ENCODE peak calls at places on chromosomes 12 and 14, in four cellular contexts. One of them, this sample, is unnamed.

GRCh38 chr14:103002578-103003350 is 54.6 kb downstream of the CDC42BPB start:
- DNase-seq in transverse colon: no peak
- DNase-seq in breast epithelium: no peak
- DNase-seq in heart left ventricle: no peak
- DNase-seq in this sample: no peak

GRCh38 chr14:100035700-100036099 is 29.5 kb upstream of the EVL start:
- DNase-seq in transverse colon: no peak
- DNase-seq in breast epithelium: no peak
- DNase-seq in heart left ventricle: no peak
- DNase-seq in this sample: no peak

GRCh38 chr14:94054936-94055335 is 26.1 kb downstream of the DDX24 start:
- DNase-seq in transverse colon: no peak
- DNase-seq in breast epithelium: no peak
- DNase-seq in heart left ventricle: no peak
- DNase-seq in this sample: no peak

GRCh38 chr14:95522556-95522955 is 6.1 kb upstream of the SYNE3 start:
- DNase-seq in transverse colon: no peak
- DNase-seq in breast epithelium: no peak
- DNase-seq in heart left ventricle: no peak
- DNase-seq in this sample: no peak

GRCh38 chr12:114163766-114164165 is 197.6 kb upstream of the RBM19 start:
- DNase-seq in transverse colon: no peak
- DNase-seq in breast epithelium: no peak
- DNase-seq in heart left ventricle: no peak
- DNase-seq in this sample: peak

GRCh38 chr14:104148433-104149277 is 10.3 kb downstream of the KIF26A start:
- DNase-seq in transverse colon: no peak
- DNase-seq in breast epithelium: no peak
- DNase-seq in heart left ventricle: no peak
- DNase-seq in this sample: no peak

GRCh38 chr12:63865448-63865847 is 20.9 kb downstream of the SRGAP1 start:
- DNase-seq in transverse colon: no peak
- DNase-seq in breast epithelium: no peak
- DNase-seq in heart left ventricle: no peak
- DNase-seq in this sample: no peak

GRCh38 chr14:31505411-31505810 is 17.6 kb upstream of the GPR33 start:
- DNase-seq in transverse colon: no peak
- DNase-seq in breast epithelium: no peak
- DNase-seq in heart left ventricle: no peak
- DNase-seq in this sample: no peak

GRCh38 chr14:86450075-86450474 is 920.1 kb downstream of the FLRT2 start:
- DNase-seq in transverse colon: no peak
- DNase-seq in breast epithelium: no peak
- DNase-seq in heart left ventricle: no peak
- DNase-seq in this sample: no peak

GRCh38 chr14:61501714-61502458 is 180.5 kb downstream of the PRKCH start:
- DNase-seq in transverse colon: no peak
- DNase-seq in breast epithelium: no peak
- DNase-seq in heart left ventricle: no peak
- DNase-seq in this sample: no peak
- TF ChIP-seq POLR2A in transverse colon: no peak
- TF ChIP-seq POLR2A in breast epithelium: no peak
- TF ChIP-seq POLR2A in heart left ventricle: no peak
- TF ChIP-seq POLR2A in this sample: no peak

DNA sequence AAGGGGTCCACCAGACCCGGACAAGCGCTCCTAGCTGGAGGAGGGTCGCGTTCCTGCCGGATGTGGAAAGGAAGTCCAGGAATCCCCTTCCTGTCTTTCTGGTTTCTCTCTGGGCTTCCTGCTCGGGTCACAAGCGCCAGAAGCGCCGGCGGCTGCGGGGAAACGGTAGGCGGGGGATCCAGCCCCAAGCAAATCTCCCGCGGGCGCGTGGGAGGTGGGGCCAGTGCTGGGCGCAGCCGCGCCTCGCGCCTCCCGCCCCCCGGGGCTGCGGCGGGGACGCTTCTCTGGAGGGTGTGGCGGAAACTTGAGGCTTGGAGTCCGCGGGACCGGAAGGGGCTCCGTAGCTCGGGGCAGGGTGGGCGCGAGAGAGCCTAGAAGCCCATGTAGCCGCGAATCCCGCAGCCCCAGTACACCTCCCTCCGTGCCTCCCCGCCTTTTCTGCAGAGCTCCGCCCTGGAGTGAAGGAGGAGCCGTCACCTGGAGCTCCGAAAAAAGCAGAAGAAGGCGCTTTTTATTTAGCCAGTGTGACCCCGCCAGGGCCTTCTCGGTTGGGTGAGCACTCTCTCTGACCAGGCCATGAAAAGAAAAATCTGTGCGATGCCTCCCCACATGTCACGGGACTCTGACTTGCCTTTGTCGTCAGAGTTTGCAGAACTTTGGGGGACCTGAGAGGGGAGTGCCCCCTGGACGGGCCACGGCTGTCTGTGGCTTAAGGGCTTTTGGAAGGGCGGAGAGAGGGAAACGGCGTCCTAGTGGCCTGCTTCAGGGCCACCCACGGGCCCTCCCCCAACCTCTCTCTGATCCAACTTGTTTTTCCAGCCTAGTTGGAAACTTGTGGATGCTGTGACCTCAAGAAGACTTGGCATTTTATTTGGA is 21.4 kb upstream of the CLEC2D start:
- DNase-seq in transverse colon: peak
- DNase-seq in breast epithelium: peak
- DNase-seq in heart left ventricle: peak
- DNase-seq in this sample: peak
- TF ChIP-seq POLR2A in transverse colon: peak
- TF ChIP-seq POLR2A in breast epithelium: no peak
- TF ChIP-seq POLR2A in heart left ventricle: peak
- TF ChIP-seq POLR2A in this sample: peak

DNA sequence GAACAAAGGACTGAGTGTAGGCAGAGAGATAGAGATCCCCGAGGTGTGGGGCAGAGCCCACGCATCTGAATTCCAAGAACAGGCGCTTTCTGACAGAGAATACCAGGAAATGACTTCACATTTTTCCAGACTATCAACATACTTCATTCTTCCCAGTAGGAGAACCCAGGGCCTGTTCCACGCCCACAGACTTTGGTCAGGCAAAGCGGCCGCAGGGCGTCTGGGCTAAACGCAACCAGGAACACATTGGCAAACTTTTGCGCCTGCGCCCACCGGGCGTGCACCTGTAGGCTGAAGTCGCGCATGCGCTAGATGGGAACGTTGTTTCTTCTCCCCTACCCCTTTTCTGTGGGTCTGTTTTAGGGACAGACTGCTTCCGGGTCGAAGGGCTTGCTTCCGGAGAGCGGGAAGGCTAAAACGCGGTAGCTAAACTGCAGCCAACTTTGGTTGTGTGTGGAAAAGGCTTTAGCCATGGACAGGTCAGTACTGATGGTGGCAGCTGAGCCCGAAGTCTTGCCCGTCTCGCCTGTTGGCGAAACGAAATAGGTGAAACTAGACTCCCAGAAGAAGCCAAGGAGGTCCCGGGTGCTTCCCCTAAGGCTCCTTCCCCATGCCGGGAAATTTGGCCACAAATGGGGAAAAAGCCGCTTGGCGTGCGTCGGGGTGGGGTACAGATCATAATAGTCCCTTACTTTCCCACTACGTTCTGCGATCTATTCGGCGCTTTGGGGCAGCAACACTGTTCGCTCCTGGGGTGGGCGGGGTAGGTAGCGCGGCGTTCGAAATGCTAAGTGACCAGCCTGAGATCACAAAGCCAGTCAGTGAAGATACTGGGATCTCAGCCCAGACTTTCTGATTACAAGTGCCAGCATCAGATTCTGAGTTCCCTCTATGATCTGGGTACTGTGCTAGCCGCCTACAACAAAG is at the start of gene NUP107:
- DNase-seq in transverse colon: peak
- DNase-seq in breast epithelium: peak
- DNase-seq in heart left ventricle: peak
- DNase-seq in this sample: peak
- TF ChIP-seq POLR2A in transverse colon: peak
- TF ChIP-seq POLR2A in breast epithelium: peak
- TF ChIP-seq POLR2A in heart left ventricle: peak
- TF ChIP-seq POLR2A in this sample: peak

DNA sequence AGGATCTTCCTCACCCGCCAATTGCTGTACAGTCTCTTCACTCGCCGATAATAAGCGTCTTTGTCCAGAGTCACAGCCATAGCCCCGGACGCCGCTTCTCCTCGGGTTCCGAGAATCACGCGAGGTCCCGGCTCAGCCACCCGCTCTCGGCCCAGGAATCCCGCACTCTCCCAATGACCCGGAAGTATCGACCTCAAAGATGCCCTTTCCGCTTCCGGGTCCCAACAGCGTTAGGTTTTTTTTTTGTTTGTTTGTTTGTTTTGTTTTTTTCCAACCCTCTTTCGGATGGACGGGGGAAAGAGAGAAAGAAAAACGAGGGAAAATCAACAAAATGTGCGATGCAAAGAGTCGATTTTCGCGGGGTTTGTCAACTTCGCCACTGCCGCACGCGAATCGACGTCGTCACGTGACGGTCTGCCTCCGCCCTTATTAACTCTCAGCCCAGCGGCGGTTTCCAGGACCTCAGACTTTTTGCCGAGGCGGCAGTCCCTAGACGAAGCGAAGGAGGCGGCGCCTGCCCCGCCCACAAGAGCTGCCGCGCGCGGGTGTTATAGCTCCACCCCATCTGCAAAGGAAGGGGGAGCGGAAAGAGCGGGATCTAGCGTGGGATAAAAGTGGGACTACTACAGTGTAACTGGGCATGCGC is at the start of gene SUPT16H:
- DNase-seq in transverse colon: peak
- DNase-seq in breast epithelium: peak
- DNase-seq in heart left ventricle: peak
- DNase-seq in this sample: peak
- TF ChIP-seq POLR2A in transverse colon: peak
- TF ChIP-seq POLR2A in breast epithelium: peak
- TF ChIP-seq POLR2A in heart left ventricle: no peak
- TF ChIP-seq POLR2A in this sample: peak

GRCh38 chr12:132079695-132080094 is 64.4 kb downstream of the DDX51 start:
- DNase-seq in transverse colon: no peak
- DNase-seq in breast epithelium: no peak
- DNase-seq in heart left ventricle: no peak
- DNase-seq in this sample: no peak

GRCh38 chr12:132084681-132085635 is 59.2 kb downstream of the DDX51 start:
- DNase-seq in transverse colon: peak
- DNase-seq in breast epithelium: peak
- DNase-seq in heart left ventricle: peak
- DNase-seq in this sample: peak

GRCh38 chr12:132081423-132081822 is 62.7 kb downstream of the DDX51 start:
- DNase-seq in transverse colon: no peak
- DNase-seq in breast epithelium: no peak
- DNase-seq in heart left ventricle: no peak
- DNase-seq in this sample: no peak

GRCh38 chr12:132079190-132079589 is 64.9 kb downstream of the DDX51 start:
- DNase-seq in transverse colon: no peak
- DNase-seq in breast epithelium: no peak
- DNase-seq in heart left ventricle: no peak
- DNase-seq in this sample: no peak

DNA sequence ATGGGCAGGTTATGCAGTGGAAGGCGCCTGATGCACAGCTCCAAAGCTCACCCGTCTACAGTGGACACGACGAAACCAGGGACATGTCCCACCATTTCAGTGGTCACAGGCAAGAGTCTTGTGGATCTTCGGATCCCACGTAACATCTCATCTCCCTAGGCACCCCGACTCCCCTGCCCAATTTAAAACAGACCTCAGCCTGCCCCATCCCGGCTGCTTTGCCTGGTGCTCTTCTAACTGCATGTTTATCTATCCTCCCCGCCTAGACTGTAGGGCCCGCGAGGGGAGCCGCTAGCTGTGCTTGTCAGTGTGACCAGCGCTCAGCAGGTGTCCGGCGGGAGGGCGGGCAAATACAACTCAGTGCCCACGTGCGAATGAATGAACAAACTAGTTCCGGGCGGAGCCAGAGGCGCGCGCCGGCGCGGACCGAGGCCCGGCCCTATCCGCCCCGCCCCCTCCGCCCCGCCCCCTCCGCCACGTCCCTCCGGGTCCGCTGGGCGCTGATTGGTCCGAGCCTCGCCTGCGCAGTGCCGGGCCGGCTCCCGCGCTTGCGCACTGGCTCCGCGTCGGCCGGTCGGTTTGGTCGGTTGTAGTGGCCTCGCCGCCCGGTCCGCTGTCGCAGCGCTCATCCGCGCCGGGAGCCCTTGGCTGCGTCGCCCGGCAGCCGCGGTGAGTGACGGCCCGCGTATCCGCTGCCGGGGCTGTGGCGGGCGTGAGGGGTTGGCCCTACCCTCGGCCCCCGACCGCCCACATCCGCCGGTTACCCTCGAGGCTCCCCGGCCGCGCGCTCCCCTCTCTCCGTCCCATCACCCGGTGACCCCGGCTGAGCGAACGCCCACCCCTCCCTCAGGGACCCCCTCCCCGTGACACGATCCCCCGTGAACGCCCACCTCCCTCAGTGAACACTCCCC is 60.1 kb downstream of the DDX51 start:
- DNase-seq in transverse colon: peak
- DNase-seq in breast epithelium: peak
- DNase-seq in heart left ventricle: peak
- DNase-seq in this sample: peak
- TF ChIP-seq POLR2A in transverse colon: peak
- TF ChIP-seq POLR2A in breast epithelium: peak
- TF ChIP-seq POLR2A in heart left ventricle: peak
- TF ChIP-seq POLR2A in this sample: peak

GRCh38 chr12:89517648-89518047 is 6.9 kb downstream of the GALNT4 start:
- DNase-seq in transverse colon: no peak
- DNase-seq in breast epithelium: no peak
- DNase-seq in heart left ventricle: no peak
- DNase-seq in this sample: no peak
- TF ChIP-seq POLR2A in transverse colon: no peak
- TF ChIP-seq POLR2A in breast epithelium: no peak
- TF ChIP-seq POLR2A in heart left ventricle: no peak
- TF ChIP-seq POLR2A in this sample: no peak

GRCh38 chr14:64762044-64763034 is 58.1 kb downstream of the PLEKHG3 start:
- DNase-seq in transverse colon: peak
- DNase-seq in breast epithelium: peak
- DNase-seq in heart left ventricle: peak
- DNase-seq in this sample: peak
- TF ChIP-seq POLR2A in transverse colon: no peak
- TF ChIP-seq POLR2A in breast epithelium: no peak
- TF ChIP-seq POLR2A in heart left ventricle: no peak
- TF ChIP-seq POLR2A in this sample: no peak

GRCh38 chr12:89213747-89214146 is 138.6 kb downstream of the DUSP6 start:
- DNase-seq in transverse colon: no peak
- DNase-seq in breast epithelium: no peak
- DNase-seq in heart left ventricle: no peak
- DNase-seq in this sample: no peak
- TF ChIP-seq POLR2A in transverse colon: no peak
- TF ChIP-seq POLR2A in breast epithelium: no peak
- TF ChIP-seq POLR2A in heart left ventricle: no peak
- TF ChIP-seq POLR2A in this sample: no peak

GRCh38 chr12:48080285-48080684 is 25.6 kb downstream of the SENP1 start:
- DNase-seq in transverse colon: no peak
- DNase-seq in breast epithelium: no peak
- DNase-seq in heart left ventricle: no peak
- DNase-seq in this sample: no peak

GRCh38 chr12:48084841-48085460 is 20.9 kb downstream of the SENP1 start:
- DNase-seq in transverse colon: no peak
- DNase-seq in breast epithelium: no peak
- DNase-seq in heart left ventricle: no peak
- DNase-seq in this sample: no peak

GRCh38 chr12:48086327-48086726 is 19.6 kb downstream of the SENP1 start:
- DNase-seq in transverse colon: no peak
- DNase-seq in breast epithelium: no peak
- DNase-seq in heart left ventricle: no peak
- DNase-seq in this sample: no peak

GRCh38 chr12:48080821-48081220 is 25.1 kb downstream of the SENP1 start:
- DNase-seq in transverse colon: no peak
- DNase-seq in breast epithelium: no peak
- DNase-seq in heart left ventricle: no peak
- DNase-seq in this sample: no peak

GRCh38 chr12:48084066-48084465 is 21.8 kb downstream of the SENP1 start:
- DNase-seq in transverse colon: no peak
- DNase-seq in breast epithelium: no peak
- DNase-seq in heart left ventricle: no peak
- DNase-seq in this sample: no peak
- TF ChIP-seq POLR2A in transverse colon: no peak
- TF ChIP-seq POLR2A in breast epithelium: no peak
- TF ChIP-seq POLR2A in heart left ventricle: no peak
- TF ChIP-seq POLR2A in this sample: no peak